ENCODE peak calls at places on chromosomes 4 and X, in seven cellular contexts. H is fibroblast of lung; A is naive thymus-derived CD4-positive, alpha-beta T cell; T is aorta; K is Panc1; W is tibial nerve; J is trophoblast cell. B is an unnamed sample. For H3K4me1, H3K9me3 and H3K36me3, the result is how much of the 10 kb centered on the place peaks cover.

GRCh38 chr4:168731006-168731636 is 234.3 kb downstream of the PALLD start:
- DNase-seq in H (peak), A (no peak), T (no peak), K (no peak), W (no peak), J (no peak), B (no peak)

GRCh38 chr4:152045781-152046571 is 285.2 kb upstream of the GATB start:
- DNase-seq in H (peak), A (no peak), T (no peak), K (no peak), W (no peak), J (peak), B (peak)

GRCh38 chr4:13162886-13163285 is 321.3 kb downstream of the RAB28 start:
- DNase-seq in H (peak), A (no peak), T (no peak), K (no peak), W (no peak), J (no peak), B (no peak)

GRCh38 chr4:83386931-83387897 is 52.6 kb upstream of the HPSE start:
- DNase-seq in H (peak), A (no peak), T (no peak), K (no peak), W (no peak), J (no peak), B (no peak)

GRCh38 chr4:5033266-5033945 is 14.1 kb upstream of the CYTL1 start:
- DNase-seq in H (peak), A (no peak), T (no peak), K (no peak), W (no peak), J (no peak), B (no peak)

GRCh38 chr4:147596377-147596776 is 20.8 kb upstream of the TMEM184C start:
- DNase-seq in H (no peak), A (peak), T (no peak), K (no peak), W (no peak), J (no peak), B (no peak)

GRCh38 chr4:152007108-152007507 is 246.3 kb upstream of the GATB start:
- DNase-seq in H (no peak), A (no peak), T (no peak), K (no peak), W (no peak), J (no peak), B (no peak)

GRCh38 chr4:183698909-183699308 is 39.8 kb downstream of the TRAPPC11 start:
- DNase-seq in H (no peak), A (no peak), T (no peak), K (no peak), W (no peak), J (no peak), B (no peak)

GRCh38 chrX:15973299-15973698 is 118.7 kb upstream of the AP1S2 start:
- DNase-seq in H (peak), A (peak), T (no peak), K (peak), W (no peak), J (no peak), B (peak)

GRCh38 chr4:150976478-150977118 is 38.5 kb downstream of the LRBA start:
- DNase-seq in H (no peak), A (no peak), T (no peak), K (no peak), W (no peak), J (no peak), B (no peak)

GRCh38 chrX:134171661-134172587 is 65.1 kb upstream of the CCDC160 start:
- DNase-seq in H (no peak), A (peak), T (peak), K (no peak), W (peak), J (no peak), B (no peak)

GRCh38 chr4:95728145-95728544 is 111.7 kb upstream of the PDHA2 start:
- DNase-seq in H (peak), A (no peak), T (no peak), K (no peak), W (no peak), J (no peak), B (no peak)

GRCh38 chrX:118528089-118528753 is 32.6 kb downstream of the DOCK11 start:
- DNase-seq in H (no peak), A (peak), T (no peak), K (no peak), W (no peak), J (no peak), B (no peak)

GRCh38 chr4:38842998-38843397 is 13.6 kb downstream of the TLR6 start:
- DNase-seq in H (no peak), A (no peak), T (no peak), K (no peak), W (no peak), J (no peak), B (no peak)

GRCh38 chr4:186957952-186958555 is 234.4 kb upstream of the FAT1 start:
- DNase-seq in H (peak), A (no peak), T (no peak), K (no peak), W (no peak), J (no peak), B (no peak)

GRCh38 chr4:98688416-98689290 is 30.2 kb upstream of the TSPAN5 start:
- DNase-seq in H (peak), A (peak), T (no peak), K (peak), W (no peak), J (peak), B (no peak)

GRCh38 chrX:105999294-105999693 is 39.2 kb downstream of the SERPINA7 start:
- DNase-seq in H (no peak), A (no peak), T (no peak), K (no peak), W (no peak), J (no peak), B (no peak)

GRCh38 chr4:133149932-133150642 is 993 bp downstream of the PCDH10 start:
- DNase-seq in H (peak), A (no peak), T (no peak), K (no peak), W (no peak), J (no peak), B (no peak)
- H3K4me1 ChIP-seq in H (under half), A (under half), T (under half), K (under half), W (half or more), J (under half), B (under half)

GRCh38 chr4:91829531-91829930 is 474.2 kb upstream of the GRID2 start:
- DNase-seq in H (peak), A (no peak), T (no peak), K (no peak), W (no peak), J (no peak), B (no peak)

GRCh38 chr4:91830681-91831395 is 472.9 kb upstream of the GRID2 start:
- DNase-seq in H (peak), A (no peak), T (no peak), K (no peak), W (no peak), J (no peak), B (no peak)

GRCh38 chr4:91827914-91828313 is 475.9 kb upstream of the GRID2 start:
- DNase-seq in H (no peak), A (no peak), T (no peak), K (no peak), W (no peak), J (no peak), B (no peak)

GRCh38 chr4:91824773-91825172 is 479.0 kb upstream of the GRID2 start:
- DNase-seq in H (no peak), A (no peak), T (no peak), K (no peak), W (no peak), J (no peak), B (no peak)

DNA sequence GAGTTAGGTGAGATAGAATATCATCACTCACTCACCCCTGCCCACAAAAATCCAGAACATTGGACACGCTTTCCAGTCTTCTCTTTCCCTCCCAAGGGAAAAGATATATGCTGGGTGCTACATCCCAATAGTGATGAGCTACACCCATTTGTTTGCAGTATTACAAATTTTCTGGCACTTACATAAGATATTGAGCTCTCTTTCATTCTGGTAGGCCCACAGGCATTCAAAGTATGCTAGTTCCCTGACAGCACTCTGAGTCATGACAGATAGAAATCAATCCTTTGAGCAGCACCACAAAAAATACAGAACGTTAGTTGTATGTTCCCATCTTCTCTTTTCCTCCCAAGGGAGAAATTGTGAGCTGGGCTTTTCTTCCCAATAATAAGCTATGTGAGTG is 477.6 kb upstream of the GRID2 start:
- DNase-seq in H (peak), A (no peak), T (no peak), K (no peak), W (no peak), J (peak), B (no peak)
- H3K9me3 ChIP-seq in H (under half), A (under half), T (under half), K (under half), W (under half), J (under half), B (under half)

DNA sequence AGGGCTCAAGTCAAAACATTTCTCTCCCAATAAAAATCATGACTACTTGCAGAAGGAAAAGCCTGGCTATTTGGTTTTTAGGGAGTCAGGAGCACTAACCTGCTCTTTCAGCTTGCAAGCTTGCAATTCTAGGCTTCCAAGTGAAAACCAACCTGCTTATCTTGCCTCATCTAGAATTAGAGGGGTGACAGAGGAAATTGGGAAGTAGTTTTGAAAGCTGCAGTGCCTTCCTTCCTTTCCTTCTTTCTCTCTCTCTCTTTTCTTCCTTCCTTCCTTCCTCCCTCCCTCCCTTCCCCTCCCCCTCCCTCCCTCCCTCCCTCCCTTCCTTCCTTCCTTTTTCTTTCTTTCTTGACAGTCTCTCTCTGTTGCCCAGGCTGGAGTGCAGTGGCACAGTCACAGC is 417.5 kb downstream of the KCNIP4 start:
- DNase-seq in H (no peak), A (no peak), T (no peak), K (no peak), W (no peak), J (no peak), B (no peak)
- H3K36me3 ChIP-seq in H (under half), A (under half), T (under half), K (under half), W (under half), J (under half), B (under half)

GRCh38 chr4:158786155-158786581 is 17.3 kb downstream of the FNIP2 start:
- DNase-seq in H (peak), A (no peak), T (no peak), K (no peak), W (no peak), J (no peak), B (no peak)
- H3K4me1 ChIP-seq in H (under half), A (under half), T (under half), K (half or more), W (half or more), J (under half), B (under half)

B was measured in BE2C.